ENCODE peak calls at places on chromosome 15, in five cellular contexts. One of them, this sample, is unnamed.

GRCh38 chr15:98777426-98777825 is 129.1 kb downstream of the IGF1R start:
- DNase-seq in HepG2: no peak
- DNase-seq in K562: no peak
- DNase-seq in HCT116: no peak
- DNase-seq in GM12878: no peak
- DNase-seq in this sample: no peak

GRCh38 chr15:41862515-41863116 is 24.0 kb downstream of the PLA2G4B start:
- DNase-seq in HepG2: peak
- DNase-seq in K562: no peak
- DNase-seq in HCT116: peak
- DNase-seq in GM12878: no peak
- DNase-seq in this sample: no peak

GRCh38 chr15:70519004-70519365 is 244.4 kb downstream of the UACA start:
- DNase-seq in HepG2: no peak
- DNase-seq in K562: no peak
- DNase-seq in HCT116: no peak
- DNase-seq in GM12878: no peak
- DNase-seq in this sample: no peak

GRCh38 chr15:100818927-100819326 is 60.7 kb upstream of the ALDH1A3 start:
- DNase-seq in HepG2: no peak
- DNase-seq in K562: no peak
- DNase-seq in HCT116: no peak
- DNase-seq in GM12878: no peak
- DNase-seq in this sample: peak

GRCh38 chr15:75200765-75201608 is 695 bp upstream of the C15orf39 start:
- DNase-seq in HepG2: peak
- DNase-seq in K562: peak
- DNase-seq in HCT116: peak
- DNase-seq in GM12878: no peak
- DNase-seq in this sample: no peak

GRCh38 chr15:40968290-40969085 is 15.2 kb downstream of the CHAC1 start:
- DNase-seq in HepG2: no peak
- DNase-seq in K562: no peak
- DNase-seq in HCT116: peak
- DNase-seq in GM12878: no peak
- DNase-seq in this sample: no peak

GRCh38 chr15:38888701-38889154 is 324.1 kb upstream of the RASGRP1 start:
- DNase-seq in HepG2: no peak
- DNase-seq in K562: no peak
- DNase-seq in HCT116: no peak
- DNase-seq in GM12878: no peak
- DNase-seq in this sample: peak

GRCh38 chr15:72237286-72238224 is 6.6 kb upstream of the PKM start:
- DNase-seq in HepG2: peak
- DNase-seq in K562: peak
- DNase-seq in HCT116: peak
- DNase-seq in GM12878: peak
- DNase-seq in this sample: peak

GRCh38 chr15:55407631-55407948 is 569 bp downstream of the CCPG1 start:
- DNase-seq in HepG2: no peak
- DNase-seq in K562: peak
- DNase-seq in HCT116: no peak
- DNase-seq in GM12878: no peak
- DNase-seq in this sample: no peak

GRCh38 chr15:73564255-73564654 is 68.9 kb downstream of the NPTN start:
- DNase-seq in HepG2: no peak
- DNase-seq in K562: peak
- DNase-seq in HCT116: peak
- DNase-seq in GM12878: no peak
- DNase-seq in this sample: no peak

GRCh38 chr15:53457479-53457878 is 302.0 kb downstream of the WDR72 start:
- DNase-seq in HepG2: no peak
- DNase-seq in K562: no peak
- DNase-seq in HCT116: no peak
- DNase-seq in GM12878: no peak
- DNase-seq in this sample: no peak

GRCh38 chr15:45048784-45049631 is 26.0 kb downstream of the SORD start:
- DNase-seq in HepG2: no peak
- DNase-seq in K562: peak
- DNase-seq in HCT116: no peak
- DNase-seq in GM12878: no peak
- DNase-seq in this sample: no peak

GRCh38 chr15:67025719-67026118 is 39.7 kb upstream of the SMAD3 start:
- DNase-seq in HepG2: no peak
- DNase-seq in K562: no peak
- DNase-seq in HCT116: no peak
- DNase-seq in GM12878: no peak
- DNase-seq in this sample: peak

GRCh38 chr15:92365079-92365478 is 28.6 kb upstream of the ST8SIA2 start:
- DNase-seq in HepG2: peak
- DNase-seq in K562: no peak
- DNase-seq in HCT116: no peak
- DNase-seq in GM12878: no peak
- DNase-seq in this sample: no peak

DNA sequence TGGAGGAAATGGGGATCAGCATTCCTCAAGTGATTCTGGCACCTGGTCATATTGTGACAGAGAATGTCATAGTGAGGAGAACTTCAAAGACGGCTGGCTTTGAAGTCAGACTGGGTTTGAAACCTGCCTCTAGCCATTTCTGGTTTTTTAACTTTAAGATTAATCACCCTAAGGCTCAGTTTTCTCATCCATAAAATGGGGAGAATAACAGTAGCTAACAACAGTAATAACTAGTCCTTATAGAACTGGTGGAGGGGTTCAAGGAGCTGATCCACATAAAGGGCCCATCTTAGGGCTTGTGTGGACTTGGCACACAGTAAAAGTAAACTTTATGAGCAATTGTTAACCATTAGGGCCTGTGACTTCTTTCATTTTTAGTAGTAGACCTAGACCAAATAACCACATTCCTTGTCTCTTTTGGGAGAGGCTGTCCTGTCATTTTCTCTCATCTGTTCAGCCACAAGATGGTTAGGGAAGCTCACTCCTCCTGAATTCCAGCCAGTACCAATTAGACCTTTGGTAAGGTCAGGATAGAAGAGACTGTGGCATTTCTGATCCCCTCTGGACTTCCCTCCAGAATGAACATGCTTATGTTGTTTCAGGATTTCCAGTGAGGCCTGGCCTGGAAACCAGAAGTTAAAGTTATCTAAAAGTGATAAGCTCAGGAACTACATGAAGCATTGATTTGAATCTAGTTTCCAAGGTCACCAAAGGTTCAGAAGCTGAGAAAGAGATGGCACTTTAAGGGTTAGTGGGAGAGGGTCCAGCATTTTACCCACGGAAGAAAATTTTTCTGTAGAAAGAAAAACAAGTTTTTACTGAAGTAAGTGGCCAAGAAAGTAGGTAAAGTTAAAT is 159.3 kb upstream of the DPH6 start:
- DNase-seq in HepG2: no peak
- DNase-seq in K562: no peak
- DNase-seq in HCT116: no peak
- DNase-seq in GM12878: no peak
- DNase-seq in this sample: no peak
- TF ChIP-seq ZBTB33 in HepG2: no peak
- TF ChIP-seq ZBTB33 in K562: no peak
- TF ChIP-seq ZBTB33 in HCT116: no peak
- TF ChIP-seq ZBTB33 in GM12878: no peak
- TF ChIP-seq ZBTB33 in this sample: no peak

GRCh38 chr15:25089577-25089976 is 134.8 kb downstream of the SNRPN start:
- DNase-seq in HepG2: no peak
- DNase-seq in K562: no peak
- DNase-seq in HCT116: no peak
- DNase-seq in GM12878: no peak
- DNase-seq in this sample: no peak

GRCh38 chr15:25091421-25092158 is 136.8 kb downstream of the SNRPN start:
- DNase-seq in HepG2: no peak
- DNase-seq in K562: no peak
- DNase-seq in HCT116: no peak
- DNase-seq in GM12878: no peak
- DNase-seq in this sample: no peak

GRCh38 chr15:25087137-25087536 is 132.3 kb downstream of the SNRPN start:
- DNase-seq in HepG2: no peak
- DNase-seq in K562: no peak
- DNase-seq in HCT116: no peak
- DNase-seq in GM12878: no peak
- DNase-seq in this sample: no peak

GRCh38 chr15:25090073-25090733 is 135.4 kb downstream of the SNRPN start:
- DNase-seq in HepG2: no peak
- DNase-seq in K562: no peak
- DNase-seq in HCT116: no peak
- DNase-seq in GM12878: no peak
- DNase-seq in this sample: no peak

DNA sequence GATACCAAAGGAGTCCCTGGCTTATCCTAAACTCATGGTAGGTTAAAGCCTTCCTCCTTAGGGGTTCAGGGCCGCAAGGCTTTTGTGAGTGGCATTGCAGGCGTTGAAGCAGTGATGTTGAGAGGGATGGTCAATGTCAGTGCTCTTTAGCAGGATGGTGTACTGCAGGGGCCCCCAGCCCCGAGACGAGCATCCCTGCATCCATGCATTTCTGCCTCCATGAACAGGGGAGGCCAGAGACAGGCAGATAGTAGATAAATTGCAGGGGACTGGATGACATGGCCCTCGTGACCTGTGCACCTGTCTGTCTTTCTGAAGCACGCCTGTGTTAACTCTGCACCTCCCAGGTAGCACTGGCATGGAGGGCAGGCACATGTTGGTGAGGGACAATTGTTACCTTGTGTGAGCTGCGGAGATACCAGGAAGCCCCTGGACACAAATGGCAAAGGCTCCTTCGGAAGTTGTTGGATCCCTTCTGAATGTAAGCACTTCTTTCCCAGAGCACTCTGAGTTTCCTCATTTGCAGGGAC is 133.5 kb downstream of the SNRPN start:
- DNase-seq in HepG2: no peak
- DNase-seq in K562: no peak
- DNase-seq in HCT116: no peak
- DNase-seq in GM12878: no peak
- DNase-seq in this sample: no peak
- TF ChIP-seq ZBTB33 in HepG2: no peak
- TF ChIP-seq ZBTB33 in K562: no peak
- TF ChIP-seq ZBTB33 in HCT116: no peak
- TF ChIP-seq ZBTB33 in GM12878: no peak
- TF ChIP-seq ZBTB33 in this sample: no peak

DNA sequence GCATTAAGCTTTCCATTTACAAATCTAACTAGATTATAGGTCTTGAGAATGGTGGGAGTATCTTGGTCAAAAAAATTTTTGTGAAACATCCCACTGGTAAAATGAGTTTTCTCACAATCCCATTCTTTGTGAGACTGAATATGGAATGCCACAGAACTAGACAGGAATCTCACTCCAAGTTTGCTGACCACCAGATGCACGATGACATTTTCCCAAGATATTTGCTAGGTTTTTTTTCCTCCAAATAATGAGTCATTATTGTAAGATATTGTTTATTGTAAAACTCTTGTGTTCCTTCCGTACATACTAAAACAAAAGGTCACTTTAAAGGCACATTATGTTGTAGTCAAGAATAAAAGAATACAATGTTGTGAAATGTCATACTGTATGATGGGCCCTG is 53.9 kb downstream of the COPS2 start:
- DNase-seq in HepG2: no peak
- DNase-seq in K562: no peak
- DNase-seq in HCT116: no peak
- DNase-seq in GM12878: no peak
- DNase-seq in this sample: no peak
- TF ChIP-seq ZBTB33 in HepG2: no peak
- TF ChIP-seq ZBTB33 in K562: no peak
- TF ChIP-seq ZBTB33 in HCT116: no peak
- TF ChIP-seq ZBTB33 in GM12878: no peak
- TF ChIP-seq ZBTB33 in this sample: no peak

DNA sequence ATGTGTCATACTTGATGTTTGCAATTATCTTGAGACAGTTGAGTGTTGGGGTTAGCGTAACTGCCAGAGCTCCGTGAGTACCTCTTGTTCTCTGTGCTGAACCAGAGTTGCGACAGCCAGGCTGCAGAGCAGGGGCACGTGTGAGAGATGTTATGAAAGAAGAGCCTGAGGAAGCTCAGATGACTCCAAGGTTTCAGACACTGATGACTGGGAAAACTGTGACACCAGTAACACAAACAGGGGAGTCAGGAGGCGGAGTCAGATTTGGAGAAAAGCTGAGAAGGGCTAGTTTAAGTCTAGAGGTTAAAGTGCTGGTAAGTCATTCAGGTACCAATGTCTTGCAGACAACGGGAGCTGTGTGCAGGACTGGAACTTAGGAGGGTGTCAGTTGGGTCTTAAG is 45.0 kb downstream of the BLM start:
- DNase-seq in HepG2: no peak
- DNase-seq in K562: no peak
- DNase-seq in HCT116: no peak
- DNase-seq in GM12878: no peak
- DNase-seq in this sample: no peak
- TF ChIP-seq ZBTB33 in HepG2: no peak
- TF ChIP-seq ZBTB33 in K562: no peak
- TF ChIP-seq ZBTB33 in HCT116: no peak
- TF ChIP-seq ZBTB33 in GM12878: no peak
- TF ChIP-seq ZBTB33 in this sample: no peak